ENCODE peak calls at places on chromosomes 11 and 22, in six cellular contexts. One of them, this sample, is unnamed.

GRCh38 chr11:80388133-80388532 is 947.3 kb upstream of the TENM4 start:
- DNase-seq in cardiac muscle cell: no peak
- DNase-seq in activated CD4-positive, alpha-beta T cell treated with anti-CD3 and anti-CD28 coated beads, Interleukin-2, amount 50 U/mL, for 48 hours: no peak
- DNase-seq in HEK293T: no peak
- DNase-seq in NCI-H2029: no peak
- DNase-seq in thoracic aorta: no peak
- DNase-seq in this sample: no peak

GRCh38 chr11:72421351-72421750 is 13.0 kb downstream of the CLPB start:
- DNase-seq in thoracic aorta: no peak
- DNase-seq in HEK293T: no peak
- DNase-seq in activated CD4-positive, alpha-beta T cell treated with anti-CD3 and anti-CD28 coated beads, Interleukin-2, amount 50 U/mL, for 48 hours: no peak
- DNase-seq in NCI-H2029: no peak
- DNase-seq in cardiac muscle cell: no peak
- DNase-seq in this sample: no peak

GRCh38 chr11:59510917-59511589 is at the start of gene OR4D9:
- DNase-seq in activated CD4-positive, alpha-beta T cell treated with anti-CD3 and anti-CD28 coated beads, Interleukin-2, amount 50 U/mL, for 48 hours: no peak
- DNase-seq in cardiac muscle cell: peak; percentile 14
- DNase-seq in thoracic aorta: no peak
- DNase-seq in NCI-H2029: no peak
- DNase-seq in HEK293T: no peak
- DNase-seq in this sample: no peak

GRCh38 chr22:39471421-39472141 is 14.8 kb downstream of the MGAT3 start:
- DNase-seq in NCI-H2029: no peak
- DNase-seq in thoracic aorta: no peak
- DNase-seq in HEK293T: no peak
- DNase-seq in activated CD4-positive, alpha-beta T cell treated with anti-CD3 and anti-CD28 coated beads, Interleukin-2, amount 50 U/mL, for 48 hours: no peak
- DNase-seq in cardiac muscle cell: peak; percentile 93
- DNase-seq in this sample: peak; percentile 55

GRCh38 chr11:64060861-64061444 is 25.2 kb downstream of the FLRT1 start:
- DNase-seq in HEK293T: peak; percentile 91
- DNase-seq in cardiac muscle cell: peak; percentile 38
- DNase-seq in thoracic aorta: no peak
- DNase-seq in NCI-H2029: peak; percentile 26
- DNase-seq in activated CD4-positive, alpha-beta T cell treated with anti-CD3 and anti-CD28 coated beads, Interleukin-2, amount 50 U/mL, for 48 hours: peak; percentile 56
- DNase-seq in this sample: peak; percentile 32

GRCh38 chr22:41405588-41405987 is 23.8 kb downstream of the TEF start:
- DNase-seq in cardiac muscle cell: no peak
- DNase-seq in activated CD4-positive, alpha-beta T cell treated with anti-CD3 and anti-CD28 coated beads, Interleukin-2, amount 50 U/mL, for 48 hours: peak; percentile 47
- DNase-seq in thoracic aorta: no peak
- DNase-seq in NCI-H2029: no peak
- DNase-seq in HEK293T: no peak
- DNase-seq in this sample: no peak

GRCh38 chr22:35230839-35231584 is 26.3 kb upstream of the HMGXB4 start:
- DNase-seq in activated CD4-positive, alpha-beta T cell treated with anti-CD3 and anti-CD28 coated beads, Interleukin-2, amount 50 U/mL, for 48 hours: no peak
- DNase-seq in NCI-H2029: peak; percentile 19
- DNase-seq in HEK293T: no peak
- DNase-seq in thoracic aorta: no peak
- DNase-seq in cardiac muscle cell: no peak
- DNase-seq in this sample: peak; percentile 37

GRCh38 chr11:10478574-10479550 is 23.8 kb downstream of the AMPD3 start:
- DNase-seq in NCI-H2029: no peak
- DNase-seq in activated CD4-positive, alpha-beta T cell treated with anti-CD3 and anti-CD28 coated beads, Interleukin-2, amount 50 U/mL, for 48 hours: no peak
- DNase-seq in HEK293T: no peak
- DNase-seq in thoracic aorta: no peak
- DNase-seq in cardiac muscle cell: no peak
- DNase-seq in this sample: no peak

GRCh38 chr11:73838443-73839122 is 38.1 kb downstream of the COA4 start:
- DNase-seq in NCI-H2029: no peak
- DNase-seq in cardiac muscle cell: peak; percentile 47
- DNase-seq in activated CD4-positive, alpha-beta T cell treated with anti-CD3 and anti-CD28 coated beads, Interleukin-2, amount 50 U/mL, for 48 hours: no peak
- DNase-seq in HEK293T: no peak
- DNase-seq in thoracic aorta: no peak
- DNase-seq in this sample: no peak

GRCh38 chr22:31611065-31611760 is 50.8 kb downstream of the PISD start:
- DNase-seq in NCI-H2029: peak; percentile 10
- DNase-seq in activated CD4-positive, alpha-beta T cell treated with anti-CD3 and anti-CD28 coated beads, Interleukin-2, amount 50 U/mL, for 48 hours: no peak
- DNase-seq in HEK293T: no peak
- DNase-seq in thoracic aorta: no peak
- DNase-seq in cardiac muscle cell: peak; percentile 70
- DNase-seq in this sample: no peak

GRCh38 chr11:11152877-11153276 is 200.2 kb downstream of the CSNK2A3 start:
- DNase-seq in NCI-H2029: no peak
- DNase-seq in thoracic aorta: no peak
- DNase-seq in cardiac muscle cell: no peak
- DNase-seq in activated CD4-positive, alpha-beta T cell treated with anti-CD3 and anti-CD28 coated beads, Interleukin-2, amount 50 U/mL, for 48 hours: no peak
- DNase-seq in HEK293T: no peak
- DNase-seq in this sample: no peak

GRCh38 chr11:61787928-61788491 is 4.4 kb downstream of the TMEM258 start:
- DNase-seq in cardiac muscle cell: peak; percentile 88
- DNase-seq in thoracic aorta: no peak
- DNase-seq in NCI-H2029: no peak
- DNase-seq in HEK293T: peak; percentile 50
- DNase-seq in activated CD4-positive, alpha-beta T cell treated with anti-CD3 and anti-CD28 coated beads, Interleukin-2, amount 50 U/mL, for 48 hours: no peak
- DNase-seq in this sample: peak; percentile 76

GRCh38 chr22:38699143-38699542 is 1.6 kb downstream of the JOSD1 start:
- DNase-seq in cardiac muscle cell: no peak
- DNase-seq in NCI-H2029: no peak
- DNase-seq in HEK293T: no peak
- DNase-seq in thoracic aorta: no peak
- DNase-seq in activated CD4-positive, alpha-beta T cell treated with anti-CD3 and anti-CD28 coated beads, Interleukin-2, amount 50 U/mL, for 48 hours: no peak
- DNase-seq in this sample: no peak

GRCh38 chr11:79082920-79083319 is 357.9 kb downstream of the TENM4 start:
- DNase-seq in NCI-H2029: no peak
- DNase-seq in HEK293T: no peak
- DNase-seq in activated CD4-positive, alpha-beta T cell treated with anti-CD3 and anti-CD28 coated beads, Interleukin-2, amount 50 U/mL, for 48 hours: no peak
- DNase-seq in cardiac muscle cell: no peak
- DNase-seq in thoracic aorta: no peak
- DNase-seq in this sample: no peak

GRCh38 chr11:114278342-114279065 is 17.7 kb upstream of the NNMT start:
- DNase-seq in NCI-H2029: no peak
- DNase-seq in activated CD4-positive, alpha-beta T cell treated with anti-CD3 and anti-CD28 coated beads, Interleukin-2, amount 50 U/mL, for 48 hours: no peak
- DNase-seq in HEK293T: no peak
- DNase-seq in thoracic aorta: no peak
- DNase-seq in cardiac muscle cell: no peak
- DNase-seq in this sample: no peak

GRCh38 chr22:44664149-44664548 is 37.9 kb upstream of the PRR5 start:
- DNase-seq in HEK293T: no peak
- DNase-seq in NCI-H2029: no peak
- DNase-seq in cardiac muscle cell: peak; percentile 79
- DNase-seq in activated CD4-positive, alpha-beta T cell treated with anti-CD3 and anti-CD28 coated beads, Interleukin-2, amount 50 U/mL, for 48 hours: peak; percentile 52
- DNase-seq in thoracic aorta: no peak
- DNase-seq in this sample: no peak

GRCh38 chr11:88307749-88308425 is 29.6 kb downstream of the CTSC start:
- DNase-seq in thoracic aorta: no peak
- DNase-seq in cardiac muscle cell: no peak
- DNase-seq in HEK293T: no peak
- DNase-seq in activated CD4-positive, alpha-beta T cell treated with anti-CD3 and anti-CD28 coated beads, Interleukin-2, amount 50 U/mL, for 48 hours: no peak
- DNase-seq in NCI-H2029: no peak
- DNase-seq in this sample: no peak

GRCh38 chr11:110362916-110363574 is 66.6 kb upstream of the RDX start:
- DNase-seq in NCI-H2029: peak; percentile 44
- DNase-seq in activated CD4-positive, alpha-beta T cell treated with anti-CD3 and anti-CD28 coated beads, Interleukin-2, amount 50 U/mL, for 48 hours: no peak
- DNase-seq in thoracic aorta: no peak
- DNase-seq in HEK293T: peak; percentile 24
- DNase-seq in cardiac muscle cell: peak; percentile 30
- DNase-seq in this sample: no peak

GRCh38 chr11:11481371-11481770 is 128.3 kb upstream of the CSNK2A3 start:
- DNase-seq in activated CD4-positive, alpha-beta T cell treated with anti-CD3 and anti-CD28 coated beads, Interleukin-2, amount 50 U/mL, for 48 hours: no peak
- DNase-seq in HEK293T: no peak
- DNase-seq in cardiac muscle cell: no peak
- DNase-seq in thoracic aorta: no peak
- DNase-seq in NCI-H2029: no peak
- DNase-seq in this sample: no peak

GRCh38 chr22:24315367-24315781 is 44.7 kb downstream of the SPECC1L start:
- DNase-seq in HEK293T: no peak
- DNase-seq in activated CD4-positive, alpha-beta T cell treated with anti-CD3 and anti-CD28 coated beads, Interleukin-2, amount 50 U/mL, for 48 hours: no peak
- DNase-seq in thoracic aorta: no peak
- DNase-seq in cardiac muscle cell: no peak
- DNase-seq in NCI-H2029: peak; percentile 15
- DNase-seq in this sample: no peak

GRCh38 chr11:7239877-7240276 is 11.8 kb upstream of the SYT9 start:
- DNase-seq in thoracic aorta: no peak
- DNase-seq in activated CD4-positive, alpha-beta T cell treated with anti-CD3 and anti-CD28 coated beads, Interleukin-2, amount 50 U/mL, for 48 hours: no peak
- DNase-seq in cardiac muscle cell: no peak
- DNase-seq in NCI-H2029: no peak
- DNase-seq in HEK293T: no peak
- DNase-seq in this sample: no peak

GRCh38 chr11:134599180-134599810 is 187.3 kb upstream of the B3GAT1 start:
- DNase-seq in cardiac muscle cell: no peak
- DNase-seq in activated CD4-positive, alpha-beta T cell treated with anti-CD3 and anti-CD28 coated beads, Interleukin-2, amount 50 U/mL, for 48 hours: no peak
- DNase-seq in HEK293T: no peak
- DNase-seq in NCI-H2029: no peak
- DNase-seq in thoracic aorta: no peak
- DNase-seq in this sample: peak; percentile 4

GRCh38 chr11:19243601-19244000 is 2.9 kb upstream of the E2F8 start:
- DNase-seq in activated CD4-positive, alpha-beta T cell treated with anti-CD3 and anti-CD28 coated beads, Interleukin-2, amount 50 U/mL, for 48 hours: no peak
- DNase-seq in NCI-H2029: no peak
- DNase-seq in cardiac muscle cell: no peak
- DNase-seq in HEK293T: no peak
- DNase-seq in thoracic aorta: no peak
- DNase-seq in this sample: no peak

GRCh38 chr11:82859746-82860145 is 40.5 kb downstream of the PRCP start:
- DNase-seq in cardiac muscle cell: peak; percentile 23
- DNase-seq in activated CD4-positive, alpha-beta T cell treated with anti-CD3 and anti-CD28 coated beads, Interleukin-2, amount 50 U/mL, for 48 hours: no peak
- DNase-seq in HEK293T: no peak
- DNase-seq in NCI-H2029: no peak
- DNase-seq in thoracic aorta: no peak
- DNase-seq in this sample: no peak

GRCh38 chr11:4006946-4007680 is 87.5 kb upstream of the RRM1 start:
- DNase-seq in NCI-H2029: no peak
- DNase-seq in cardiac muscle cell: no peak
- DNase-seq in activated CD4-positive, alpha-beta T cell treated with anti-CD3 and anti-CD28 coated beads, Interleukin-2, amount 50 U/mL, for 48 hours: no peak
- DNase-seq in HEK293T: no peak
- DNase-seq in thoracic aorta: no peak
- DNase-seq in this sample: no peak

GRCh38 chr11:5369793-5370192 is 13.8 kb upstream of the OR51M1 start:
- DNase-seq in HEK293T: no peak
- DNase-seq in NCI-H2029: no peak
- DNase-seq in activated CD4-positive, alpha-beta T cell treated with anti-CD3 and anti-CD28 coated beads, Interleukin-2, amount 50 U/mL, for 48 hours: no peak
- DNase-seq in thoracic aorta: no peak
- DNase-seq in cardiac muscle cell: peak; percentile 38
- DNase-seq in this sample: peak; percentile 86

GRCh38 chr11:119874660-119875238 is 145.7 kb upstream of the NECTIN1 start:
- DNase-seq in cardiac muscle cell: no peak
- DNase-seq in NCI-H2029: no peak
- DNase-seq in HEK293T: no peak
- DNase-seq in thoracic aorta: no peak
- DNase-seq in activated CD4-positive, alpha-beta T cell treated with anti-CD3 and anti-CD28 coated beads, Interleukin-2, amount 50 U/mL, for 48 hours: no peak
- DNase-seq in this sample: no peak

GRCh38 chr11:119077839-119078238 is 6.8 kb upstream of the HMBS start:
- DNase-seq in activated CD4-positive, alpha-beta T cell treated with anti-CD3 and anti-CD28 coated beads, Interleukin-2, amount 50 U/mL, for 48 hours: no peak
- DNase-seq in NCI-H2029: no peak
- DNase-seq in cardiac muscle cell: no peak
- DNase-seq in thoracic aorta: no peak
- DNase-seq in HEK293T: no peak
- DNase-seq in this sample: no peak

GRCh38 chr11:69479591-69480271 is 1.7 kb upstream of the LINC01488 start:
- DNase-seq in cardiac muscle cell: no peak
- DNase-seq in NCI-H2029: no peak
- DNase-seq in HEK293T: no peak
- DNase-seq in thoracic aorta: no peak
- DNase-seq in activated CD4-positive, alpha-beta T cell treated with anti-CD3 and anti-CD28 coated beads, Interleukin-2, amount 50 U/mL, for 48 hours: no peak
- DNase-seq in this sample: no peak

GRCh38 chr11:36008576-36008975 is 64.7 kb downstream of the LDLRAD3 start:
- DNase-seq in activated CD4-positive, alpha-beta T cell treated with anti-CD3 and anti-CD28 coated beads, Interleukin-2, amount 50 U/mL, for 48 hours: no peak
- DNase-seq in thoracic aorta: no peak
- DNase-seq in NCI-H2029: no peak
- DNase-seq in cardiac muscle cell: peak; percentile 41
- DNase-seq in HEK293T: no peak
- DNase-seq in this sample: no peak

GRCh38 chr11:3687399-3687798 is 16.2 kb upstream of the CHRNA10 start:
- DNase-seq in thoracic aorta: no peak
- DNase-seq in NCI-H2029: no peak
- DNase-seq in HEK293T: no peak
- DNase-seq in cardiac muscle cell: no peak
- DNase-seq in activated CD4-positive, alpha-beta T cell treated with anti-CD3 and anti-CD28 coated beads, Interleukin-2, amount 50 U/mL, for 48 hours: no peak
- DNase-seq in this sample: no peak

GRCh38 chr22:35620624-35621245 is 3.6 kb upstream of the MB start:
- DNase-seq in HEK293T: no peak
- DNase-seq in thoracic aorta: no peak
- DNase-seq in cardiac muscle cell: peak; percentile 19
- DNase-seq in NCI-H2029: peak; percentile 31
- DNase-seq in activated CD4-positive, alpha-beta T cell treated with anti-CD3 and anti-CD28 coated beads, Interleukin-2, amount 50 U/mL, for 48 hours: no peak
- DNase-seq in this sample: no peak

GRCh38 chr11:33388793-33389525 is 131.8 kb downstream of the HIPK3 start:
- DNase-seq in activated CD4-positive, alpha-beta T cell treated with anti-CD3 and anti-CD28 coated beads, Interleukin-2, amount 50 U/mL, for 48 hours: no peak
- DNase-seq in cardiac muscle cell: no peak
- DNase-seq in thoracic aorta: no peak
- DNase-seq in NCI-H2029: no peak
- DNase-seq in HEK293T: no peak
- DNase-seq in this sample: no peak

GRCh38 chr11:1161410-1162152 is 3.8 kb downstream of the MUC5AC start:
- DNase-seq in NCI-H2029: no peak
- DNase-seq in cardiac muscle cell: no peak
- DNase-seq in thoracic aorta: no peak
- DNase-seq in activated CD4-positive, alpha-beta T cell treated with anti-CD3 and anti-CD28 coated beads, Interleukin-2, amount 50 U/mL, for 48 hours: no peak
- DNase-seq in HEK293T: no peak
- DNase-seq in this sample: no peak